ENCODE peak calls at places on chromosomes 4 and X, in nine cellular contexts. U is aorta, H is tibial artery, J is kidney, X is psoas muscle, O is left lung, S is GM12878, E is upper lobe of left lung, Y is IMR-90. B is an unnamed sample.

GRCh38 chr4:143701365-143701764 is 890 bp upstream of the FREM3 start:
- DNase-seq in U (no peak), H (no peak), J (no peak), X (no peak), O (no peak), S (no peak), E (no peak), Y (no peak), B (no peak)

GRCh38 chr4:148058160-148058859 is 326.4 kb downstream of the ARHGAP10 start:
- DNase-seq in U (no peak), H (no peak), J (no peak), X (no peak), O (no peak), S (no peak), E (no peak), Y (no peak), B (no peak)

GRCh38 chr4:26206339-26206738 is 114.5 kb upstream of the RBPJ start:
- DNase-seq in U (no peak), H (peak; percentile 68), J (no peak), X (no peak), O (no peak), S (no peak), E (no peak), Y (peak; percentile 92), B (peak; percentile 66)

GRCh38 chr4:78313754-78314120 is 237.8 kb upstream of the ANXA3 start:
- DNase-seq in U (no peak), H (no peak), J (no peak), X (no peak), O (no peak), S (no peak), E (no peak), Y (no peak), B (no peak)

GRCh38 chrX:47815901-47816845 is 20.5 kb upstream of the ZNF81 start:
- DNase-seq in U (no peak), H (no peak), J (no peak), X (no peak), O (no peak), S (no peak), E (no peak), Y (no peak), B (peak; percentile 13)

GRCh38 chrX:51641421-51642021 is 22.8 kb upstream of the CENPVL3 start:
- DNase-seq in U (no peak), H (no peak), J (no peak), X (no peak), O (no peak), S (no peak), E (no peak), Y (peak; percentile 60), B (peak; percentile 74)

GRCh38 chr4:169225812-169226211 is 44.9 kb downstream of the SH3RF1 start:
- DNase-seq in U (no peak), H (no peak), J (no peak), X (no peak), O (no peak), S (no peak), E (no peak), Y (peak; percentile 60), B (no peak)

GRCh38 chrX:23127586-23127985 is 127.8 kb downstream of the DDX53 start:
- DNase-seq in U (no peak), H (no peak), J (no peak), X (no peak), O (no peak), S (no peak), E (no peak), Y (no peak), B (no peak)

GRCh38 chr4:89247951-89248350 is 59.6 kb downstream of the GPRIN3 start:
- DNase-seq in U (no peak), H (no peak), J (peak; percentile 48), X (no peak), O (no peak), S (no peak), E (peak; percentile 60), Y (no peak), B (no peak)

GRCh38 chr4:179750374-179750773 is 2308.1 kb upstream of the AGA start:
- DNase-seq in U (no peak), H (no peak), J (no peak), X (no peak), O (no peak), S (no peak), E (no peak), Y (peak; percentile 51), B (no peak)

GRCh38 chr4:145709843-145710242 is 29.9 kb downstream of the C4orf51 start:
- DNase-seq in U (no peak), H (no peak), J (no peak), X (no peak), O (no peak), S (no peak), E (no peak), Y (peak; percentile 98), B (peak; percentile 44)

GRCh38 chr4:132565542-132565941 is 583.6 kb upstream of the PCDH10 start:
- DNase-seq in U (no peak), H (no peak), J (no peak), X (no peak), O (no peak), S (no peak), E (no peak), Y (no peak), B (no peak)

GRCh38 chr4:1530356-1530755 is 124.1 kb upstream of the NKX1-1 start:
- DNase-seq in U (no peak), H (no peak), J (peak; percentile 58), X (peak; percentile 0), O (no peak), S (no peak), E (peak; percentile 39), Y (no peak), B (no peak)

GRCh38 chrX:101619336-101619735 is 1.5 kb upstream of the ARMCX6 start:
- DNase-seq in U (no peak), H (no peak), J (no peak), X (no peak), O (no peak), S (no peak), E (no peak), Y (peak; percentile 22), B (peak; percentile 20)

GRCh38 chr4:8709050-8709728 is 116.6 kb downstream of the CPZ start:
- DNase-seq in U (no peak), H (peak; percentile 17), J (peak; percentile 32), X (no peak), O (no peak), S (no peak), E (no peak), Y (no peak), B (no peak)

GRCh38 chr4:170102426-170102825 is 12.7 kb upstream of the AADAT start:
- DNase-seq in U (no peak), H (no peak), J (no peak), X (no peak), O (peak; percentile 53), S (no peak), E (no peak), Y (no peak), B (peak; percentile 8)

GRCh38 chr4:162506253-162506652 is 342.5 kb upstream of the FSTL5 start:
- DNase-seq in U (no peak), H (no peak), J (no peak), X (no peak), O (no peak), S (no peak), E (no peak), Y (no peak), B (peak; percentile 48)

GRCh38 chr4:175125410-175126068 is 207.4 kb downstream of the ADAM29 start:
- DNase-seq in U (no peak), H (no peak), J (no peak), X (no peak), O (no peak), S (no peak), E (no peak), Y (no peak), B (no peak)

GRCh38 chr4:175127314-175127713 is 209.2 kb downstream of the ADAM29 start:
- DNase-seq in U (no peak), H (no peak), J (no peak), X (no peak), O (no peak), S (no peak), E (no peak), Y (peak; percentile 35), B (peak; percentile 58)
- H3K9me3 ChIP-seq in U (no peaks in the 10 kb centered on the region), H (no peaks in the 10 kb centered on the region), J (peaks cover 5% of the 10 kb centered on the region), X (peaks cover 21% of the 10 kb centered on the region), O (no peaks in the 10 kb centered on the region), S (no peaks in the 10 kb centered on the region), E (peaks cover 3% of the 10 kb centered on the region), Y (no peaks in the 10 kb centered on the region), B (peaks cover 14% of the 10 kb centered on the region)

GRCh38 chr4:28256295-28256694 is 1395.7 kb downstream of the STIM2 start:
- DNase-seq in U (no peak), H (no peak), J (no peak), X (no peak), O (no peak), S (no peak), E (no peak), Y (no peak), B (no peak)
- H3K9me3 ChIP-seq in U (peaks cover 1% of the 10 kb centered on the region), H (no peaks in the 10 kb centered on the region), J (no peaks in the 10 kb centered on the region), X (no peaks in the 10 kb centered on the region), O (no peaks in the 10 kb centered on the region), S (no peaks in the 10 kb centered on the region), E (no peaks in the 10 kb centered on the region), Y (no peaks in the 10 kb centered on the region), B (no peaks in the 10 kb centered on the region)

DNA sequence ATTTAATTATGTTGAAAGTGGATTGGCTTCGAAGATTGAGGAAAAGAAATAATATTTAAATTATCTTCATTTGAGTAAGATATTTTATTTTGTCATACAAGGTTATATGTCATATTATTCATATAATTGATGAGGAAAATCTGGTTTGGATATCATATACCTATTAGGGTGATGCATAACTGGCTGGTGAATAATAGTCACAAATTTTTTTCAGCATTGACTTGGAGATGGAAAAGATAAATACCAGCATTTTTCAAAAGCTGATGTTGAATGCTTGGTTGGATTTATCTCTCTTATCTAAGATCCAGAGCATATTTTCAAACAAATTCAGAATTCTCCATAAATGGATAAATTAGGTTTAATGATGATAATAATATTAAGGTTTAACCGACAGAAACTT is 93.5 kb upstream of the SLIT2 start:
- DNase-seq in U (no peak), H (no peak), J (no peak), X (no peak), O (no peak), S (no peak), E (no peak), Y (no peak), B (no peak)
- H3K9me3 ChIP-seq in U (peaks cover 2% of the 10 kb centered on the region), H (no peaks in the 10 kb centered on the region), J (no peaks in the 10 kb centered on the region), X (no peaks in the 10 kb centered on the region), O (no peaks in the 10 kb centered on the region), S (no peaks in the 10 kb centered on the region), E (no peaks in the 10 kb centered on the region), Y (no peaks in the 10 kb centered on the region), B (no peaks in the 10 kb centered on the region)

DNA sequence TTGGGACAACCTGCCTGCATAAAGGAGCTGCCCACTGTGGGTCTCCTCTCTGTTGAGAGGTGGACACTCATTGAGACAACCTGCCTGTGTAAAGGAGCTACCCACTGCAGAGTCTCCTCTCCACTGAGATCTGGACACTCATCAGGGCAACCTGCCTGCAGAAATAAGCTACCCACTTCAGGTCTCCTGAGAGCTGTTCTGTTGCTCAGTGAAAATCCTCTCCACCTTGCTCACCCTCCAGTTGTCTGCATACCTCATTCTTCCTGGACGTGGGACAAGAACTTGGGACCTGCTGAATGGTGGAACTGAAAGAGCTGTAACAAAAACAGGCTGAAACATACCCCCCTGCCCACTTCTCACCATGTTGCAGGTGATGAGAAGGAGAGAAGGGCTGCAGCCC is 59.9 kb upstream of the CDKN2AIP start:
- DNase-seq in U (no peak), H (no peak), J (no peak), X (no peak), O (no peak), S (no peak), E (no peak), Y (no peak), B (no peak)
- H3K9me3 ChIP-seq in U (peaks cover 8% of the 10 kb centered on the region), H (peaks cover 6% of the 10 kb centered on the region), J (peaks cover 11% of the 10 kb centered on the region), X (no peaks in the 10 kb centered on the region), O (no peaks in the 10 kb centered on the region), S (no peaks in the 10 kb centered on the region), E (no peaks in the 10 kb centered on the region), Y (peaks cover 13% of the 10 kb centered on the region), B (peaks cover 21% of the 10 kb centered on the region)

GRCh38 chr4:28451346-28451745 is 1590.7 kb downstream of the STIM2 start:
- DNase-seq in U (no peak), H (no peak), J (no peak), X (no peak), O (no peak), S (no peak), E (no peak), Y (no peak), B (no peak)
- H3K9me3 ChIP-seq in U (no peaks in the 10 kb centered on the region), H (no peaks in the 10 kb centered on the region), J (no peaks in the 10 kb centered on the region), X (no peaks in the 10 kb centered on the region), O (no peaks in the 10 kb centered on the region), S (no peaks in the 10 kb centered on the region), E (no peaks in the 10 kb centered on the region), Y (no peaks in the 10 kb centered on the region), B (no peaks in the 10 kb centered on the region)